ENCODE peak calls at places on chromosomes 13 and 19, in ten cellular contexts. G, W, H, T, B, R, I, C, P and L are unnamed samples.

GRCh38 chr19:963401-964022 is 20.6 kb upstream of the WDR18 start:
- DNase-seq in G (peak), W (no peak), H (no peak), T (no peak), B (no peak), R (no peak), I (no peak), C (no peak), P (no peak), L (no peak)

GRCh38 chr19:41030651-41031050 is 39.6 kb downstream of the CYP2B6 start:
- DNase-seq in G (peak), W (no peak), H (no peak), T (peak), B (no peak), R (no peak), I (no peak), C (no peak), P (no peak), L (no peak)

GRCh38 chr19:2428756-2429711 is 1.6 kb upstream of the TIMM13 start:
- DNase-seq in G (peak), W (no peak), H (no peak), T (no peak), B (no peak), R (no peak), I (no peak), C (no peak), P (no peak), L (no peak)

GRCh38 chr19:32403291-32403995 is 2.1 kb upstream of the DPY19L3 start:
- DNase-seq in G (peak), W (no peak), H (no peak), T (no peak), B (no peak), R (no peak), I (no peak), C (no peak), P (no peak), L (no peak)

GRCh38 chr13:98782654-98783053 is 30.2 kb upstream of the SLC15A1 start:
- DNase-seq in G (no peak), W (no peak), H (peak), T (no peak), B (no peak), R (no peak), I (no peak), C (no peak), P (no peak), L (no peak)

GRCh38 chr13:75530536-75530935 is 7.1 kb downstream of the COMMD6 start:
- DNase-seq in G (no peak), W (no peak), H (no peak), T (peak), B (no peak), R (no peak), I (no peak), C (no peak), P (no peak), L (no peak)

GRCh38 chr19:9205506-9206113 is 13.8 kb downstream of the OR7D4 start:
- DNase-seq in G (peak), W (peak), H (peak), T (peak), B (peak), R (peak), I (peak), C (peak), P (peak), L (no peak)

GRCh38 chr19:13163609-13164364 is 13.6 kb downstream of the IER2 start:
- DNase-seq in G (peak), W (peak), H (peak), T (peak), B (peak), R (peak), I (peak), C (peak), P (peak), L (peak)

GRCh38 chr19:6828306-6828697 is 55.8 kb downstream of the VAV1 start:
- DNase-seq in G (peak), W (peak), H (no peak), T (no peak), B (peak), R (peak), I (no peak), C (no peak), P (no peak), L (peak)

GRCh38 chr19:29506619-29506911 is 19.2 kb upstream of the VSTM2B start:
- DNase-seq in G (no peak), W (no peak), H (no peak), T (no peak), B (peak), R (no peak), I (no peak), C (no peak), P (no peak), L (no peak)

GRCh38 chr19:43777163-43777700 is 3.5 kb downstream of the KCNN4 start:
- DNase-seq in G (no peak), W (no peak), H (peak), T (no peak), B (no peak), R (no peak), I (no peak), C (peak), P (no peak), L (no peak)

GRCh38 chr19:37979547-37980082 is 72.6 kb downstream of the SIPA1L3 start:
- DNase-seq in G (no peak), W (no peak), H (no peak), T (peak), B (peak), R (peak), I (no peak), C (no peak), P (no peak), L (no peak)
- H3K27ac ChIP-seq in G (no peak), W (peak), H (peak), T (peak), B (no peak), R (peak), I (peak), C (peak), P (no peak), L (no peak)

GRCh38 chr19:38662508-38663155 is 15.2 kb downstream of the ACTN4 start:
- DNase-seq in G (no peak), W (no peak), H (no peak), T (no peak), B (no peak), R (no peak), I (no peak), C (no peak), P (no peak), L (no peak)
- H3K27ac ChIP-seq in G (no peak), W (peak), H (peak), T (peak), B (peak), R (peak), I (no peak), C (peak), P (peak), L (peak)

GRCh38 chr13:113849546-113849945 is 14.3 kb downstream of the GAS6 start:
- DNase-seq in G (no peak), W (no peak), H (no peak), T (no peak), B (no peak), R (peak), I (no peak), C (no peak), P (no peak), L (no peak)
- H3K27ac ChIP-seq in G (no peak), W (no peak), H (no peak), T (no peak), B (peak), R (peak), I (no peak), C (no peak), P (no peak), L (no peak)

GRCh38 chr13:111175948-111176347 is 60.8 kb downstream of the ARHGEF7 start:
- DNase-seq in G (peak), W (no peak), H (no peak), T (no peak), B (no peak), R (no peak), I (no peak), C (no peak), P (no peak), L (no peak)

GRCh38 chr13:111175372-111175771 is 60.3 kb downstream of the ARHGEF7 start:
- DNase-seq in G (no peak), W (no peak), H (no peak), T (no peak), B (no peak), R (no peak), I (no peak), C (no peak), P (no peak), L (no peak)

GRCh38 chr13:111177081-111177711 is 62.1 kb downstream of the ARHGEF7 start:
- DNase-seq in G (no peak), W (no peak), H (peak), T (peak), B (peak), R (no peak), I (no peak), C (peak), P (peak), L (peak)

GRCh38 chr13:111177803-111178389 is 62.8 kb downstream of the ARHGEF7 start:
- DNase-seq in G (no peak), W (no peak), H (peak), T (no peak), B (no peak), R (no peak), I (no peak), C (no peak), P (no peak), L (no peak)

GRCh38 chr13:111176421-111176820 is 61.3 kb downstream of the ARHGEF7 start:
- DNase-seq in G (no peak), W (no peak), H (no peak), T (no peak), B (no peak), R (no peak), I (no peak), C (no peak), P (no peak), L (no peak)
- H3K27ac ChIP-seq in G (no peak), W (peak), H (no peak), T (peak), B (peak), R (peak), I (no peak), C (peak), P (peak), L (peak)